ENCODE peak calls at places on chromosomes 7 and 10, in six cellular contexts. P, G, D, I, U and T are unnamed samples.

GRCh38 chr7:79291498-79291865 is 162.0 kb downstream of the MAGI2 start:
- DNase-seq in D (no peak), U (no peak), I (no peak), G (no peak), P (no peak), T (no peak)

GRCh38 chr10:110764378-110764777 is 107.3 kb upstream of the PDCD4 start:
- DNase-seq in U (no peak), I (peak), D (peak), P (no peak), G (no peak), T (no peak)

GRCh38 chr10:22597142-22597541 is 117.2 kb downstream of the PIP4K2A start:
- DNase-seq in G (no peak), U (peak), P (peak), D (no peak), I (no peak), T (no peak)

GRCh38 chr10:125057158-125058001 is 103.0 kb downstream of the CTBP2 start:
- DNase-seq in D (peak), U (peak), I (peak), G (peak), P (no peak), T (peak)

GRCh38 chr10:58431903-58432302 is 46.7 kb downstream of the TFAM start:
- DNase-seq in G (no peak), U (no peak), I (no peak), D (no peak), P (no peak), T (no peak)

GRCh38 chr7:95104739-95105138 is 197.3 kb downstream of the PPP1R9A start:
- DNase-seq in P (no peak), D (no peak), I (no peak), U (no peak), G (no peak), T (no peak)

GRCh38 chr10:79250259-79250658 is 97.0 kb upstream of the PPIF start:
- DNase-seq in P (no peak), I (peak), G (no peak), D (peak), U (peak), T (no peak)

GRCh38 chr7:104980969-104981670 is 32.9 kb upstream of the KMT2E start:
- DNase-seq in I (no peak), U (peak), G (no peak), P (peak), D (no peak), T (no peak)

GRCh38 chr10:112226439-112227248 is 43.1 kb upstream of the GPAM start:
- DNase-seq in P (no peak), I (no peak), D (no peak), U (no peak), G (no peak), T (no peak)

GRCh38 chr10:17519457-17519856 is 65.1 kb upstream of the ST8SIA6 start:
- DNase-seq in P (no peak), I (no peak), D (no peak), U (no peak), G (no peak), T (no peak)

GRCh38 chr7:71682841-71683341 is 550.9 kb downstream of the GALNT17 start:
- DNase-seq in I (no peak), U (no peak), G (no peak), P (no peak), D (no peak), T (no peak)

GRCh38 chr10:47059606-47060311 is 148.5 kb downstream of the PTPN20 start:
- DNase-seq in P (no peak), D (no peak), I (no peak), U (no peak), G (no peak), T (no peak)

GRCh38 chr10:132274986-132275385 is 32.8 kb downstream of the STK32C start:
- DNase-seq in G (no peak), P (no peak), D (no peak), U (no peak), I (no peak), T (no peak)

GRCh38 chr10:90313548-90314325 is 544.1 kb downstream of the HTR7 start:
- DNase-seq in I (no peak), D (no peak), U (no peak), P (no peak), G (no peak), T (no peak)

GRCh38 chr10:48885376-48885775 is 54.3 kb downstream of the LRRC18 start:
- DNase-seq in I (no peak), D (no peak), G (no peak), P (no peak), U (peak), T (no peak)

GRCh38 chr7:34655384-34655783 is 2.6 kb upstream of the NPSR1 start:
- DNase-seq in P (no peak), U (no peak), D (no peak), I (no peak), G (no peak), T (no peak)

GRCh38 chr10:19209319-19209718 is 160.7 kb downstream of the MALRD1 start:
- DNase-seq in I (no peak), G (no peak), D (no peak), P (no peak), U (no peak), T (no peak)

GRCh38 chr7:87413951-87414381 is 61.5 kb downstream of the ABCB4 start:
- DNase-seq in D (no peak), P (no peak), I (peak), U (no peak), G (no peak), T (no peak)

GRCh38 chr7:150586778-150587152 is 19.6 kb downstream of the GIMAP4 start:
- DNase-seq in I (no peak), P (no peak), U (no peak), D (no peak), G (no peak), T (no peak)

GRCh38 chr7:150992833-150993302 is 2.1 kb downstream of the NOS3 start:
- DNase-seq in P (no peak), U (peak), D (no peak), I (no peak), G (peak), T (no peak)

GRCh38 chr7:35823440-35823839 is 22.6 kb downstream of the SEPTIN7 start:
- DNase-seq in P (no peak), U (no peak), I (no peak), G (no peak), D (no peak), T (no peak)

GRCh38 chr7:770786-771185 is 43.7 kb upstream of the PRKAR1B start:
- DNase-seq in P (no peak), I (no peak), G (no peak), D (no peak), U (no peak), T (no peak)

GRCh38 chr10:96470108-96470743 is 43.5 kb downstream of the TLL2 start:
- DNase-seq in I (no peak), P (no peak), D (no peak), G (no peak), U (peak), T (peak)

GRCh38 chr10:21084700-21085099 is 187.6 kb upstream of the NEBL start:
- DNase-seq in I (no peak), G (no peak), P (no peak), D (no peak), U (peak), T (no peak)

GRCh38 chr7:101633516-101633915 is 4.4 kb upstream of the MYL10 start:
- DNase-seq in U (no peak), D (no peak), P (no peak), I (peak), G (no peak), T (no peak)

GRCh38 chr7:37108615-37109014 is 340.0 kb downstream of the ELMO1 start:
- DNase-seq in U (no peak), G (no peak), D (no peak), P (no peak), I (no peak), T (no peak)

GRCh38 chr10:112816033-112816430 is 134.0 kb upstream of the TCF7L2 start:
- DNase-seq in D (no peak), P (no peak), I (no peak), G (no peak), U (no peak), T (no peak)

GRCh38 chr10:119489572-119490326 is 52.8 kb downstream of the RGS10 start:
- DNase-seq in D (peak), U (peak), G (peak), I (peak), P (peak), T (peak)

GRCh38 chr7:47403341-47403866 is 178.5 kb downstream of the TNS3 start:
- DNase-seq in P (no peak), D (no peak), G (no peak), U (no peak), I (no peak), T (no peak)

GRCh38 chr7:12719141-12719919 is 31.9 kb downstream of the ARL4A start:
- DNase-seq in D (no peak), I (no peak), G (no peak), U (no peak), P (no peak), T (no peak)

GRCh38 chr10:5297466-5297865 is 67.3 kb upstream of the UCN3 start:
- DNase-seq in P (peak), U (no peak), G (no peak), D (no peak), I (peak), T (no peak)

GRCh38 chr10:77163670-77164348 is 473.8 kb downstream of the KCNMA1 start:
- DNase-seq in G (no peak), U (no peak), D (no peak), I (peak), P (no peak), T (no peak)

GRCh38 chr10:119297207-119297968 is 90.0 kb downstream of the GRK5 start:
- DNase-seq in I (no peak), P (no peak), U (no peak), G (no peak), D (no peak), T (no peak)

GRCh38 chr7:112167144-112167543 is 39.1 kb downstream of the DOCK4 start:
- DNase-seq in I (no peak), U (no peak), P (no peak), G (no peak), D (no peak), T (no peak)

GRCh38 chr10:15751048-15751447 is 31.3 kb upstream of the ITGA8 start:
- DNase-seq in P (no peak), U (no peak), D (no peak), I (no peak), G (no peak), T (no peak)

GRCh38 chr10:14548474-14548873 is 217.8 kb upstream of the FRMD4A start:
- DNase-seq in G (no peak), D (no peak), I (no peak), U (no peak), P (no peak), T (no peak)

GRCh38 chr10:43965918-43966570 is 317.4 kb upstream of the ZNF32 start:
- DNase-seq in D (no peak), U (no peak), P (no peak), G (no peak), I (no peak), T (no peak)

GRCh38 chr10:43966571-43966965 is 317.9 kb upstream of the ZNF32 start:
- DNase-seq in G (no peak), D (no peak), U (no peak), I (no peak), P (no peak), T (no peak)

GRCh38 chr10:43964486-43964885 is 315.8 kb upstream of the ZNF32 start:
- DNase-seq in U (no peak), G (no peak), I (no peak), D (no peak), P (no peak), T (no peak)

GRCh38 chr10:43963793-43964425 is 315.2 kb upstream of the ZNF32 start:
- DNase-seq in G (peak), P (no peak), U (no peak), I (no peak), D (no peak), T (no peak)

GRCh38 chr10:43965033-43965917 is 316.6 kb upstream of the ZNF32 start:
- DNase-seq in D (peak), P (no peak), I (no peak), U (peak), G (no peak), T (no peak)
- H3K27ac ChIP-seq in D (peak), P (no peak), I (peak), U (no peak), G (no peak), T (no peak)

DNA sequence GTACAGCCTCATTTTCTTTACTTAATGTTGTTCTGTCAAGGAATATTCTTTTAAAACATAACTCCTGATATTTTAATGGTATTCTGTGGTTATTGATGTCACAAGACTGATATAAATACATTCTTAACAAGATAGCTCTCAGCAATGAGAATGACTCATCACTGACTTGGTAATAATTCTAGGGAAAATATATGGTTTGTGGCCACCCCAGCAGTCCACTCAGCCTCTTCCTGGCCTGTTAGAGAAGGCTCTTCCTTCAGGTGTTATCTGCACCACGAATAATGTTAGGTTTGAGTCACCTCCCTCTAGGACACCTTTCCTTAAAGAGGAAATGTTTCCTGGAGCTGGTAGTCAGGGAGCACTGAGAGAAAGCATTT is 163.3 kb downstream of the SVIL start:
- DNase-seq in P (no peak), I (no peak), U (no peak), D (no peak), G (no peak), T (no peak)
- H3K27ac ChIP-seq in P (no peak), I (peak), U (no peak), D (no peak), G (no peak), T (no peak)

GRCh38 chr7:155887174-155887525 is 74.9 kb upstream of the SHH start:
- DNase-seq in G (no peak), U (no peak), D (no peak), I (peak), P (no peak), T (no peak)
- H3K27ac ChIP-seq in G (no peak), U (no peak), D (no peak), I (no peak), P (no peak), T (no peak)

GRCh38 chr7:50415844-50416243 is 34.3 kb downstream of the FIGNL1 start:
- DNase-seq in U (no peak), G (no peak), D (no peak), I (no peak), P (no peak), T (no peak)
- H3K27ac ChIP-seq in U (no peak), G (no peak), D (no peak), I (no peak), P (no peak), T (no peak)

GRCh38 chr10:43417950-43418768 is 9.2 kb upstream of the HNRNPF start:
- DNase-seq in U (peak), I (no peak), D (no peak), G (no peak), P (peak), T (no peak)
- H3K27ac ChIP-seq in U (peak), I (no peak), D (no peak), G (no peak), P (peak), T (no peak)

GRCh38 chr10:61789031-61789430 is 112.5 kb upstream of the ARID5B start:
- DNase-seq in I (no peak), D (no peak), U (no peak), P (no peak), G (no peak), T (no peak)
- H3K27ac ChIP-seq in I (no peak), D (no peak), U (no peak), P (no peak), G (no peak), T (no peak)

GRCh38 chr10:3528823-3529222 is 256.2 kb downstream of the KLF6 start:
- DNase-seq in G (no peak), D (no peak), I (no peak), U (no peak), P (no peak), T (no peak)
- H3K27ac ChIP-seq in G (no peak), D (no peak), I (no peak), U (no peak), P (no peak), T (no peak)